ENCODE peak calls at places on chromosome 2, in five cellular contexts. J, V, F, H and T are unnamed samples.

GRCh38 chr2:192876698-192877097 is 682.0 kb upstream of the TMEFF2 start:
- DNase-seq in V (no peak), J (no peak), H (no peak), F (no peak), T (no peak)

GRCh38 chr2:190607014-190607597 is 41.8 kb upstream of the NAB1 start:
- DNase-seq in F (no peak), V (no peak), J (no peak), H (peak; percentile 68), T (no peak)

GRCh38 chr2:42854207-42854818 is 61.9 kb upstream of the HAAO start:
- DNase-seq in F (peak; percentile 92), J (no peak), H (no peak), V (no peak), T (peak; percentile 49)

GRCh38 chr2:221254281-221254680 is 317.8 kb downstream of the EPHA4 start:
- DNase-seq in H (no peak), V (no peak), F (no peak), J (no peak), T (no peak)

GRCh38 chr2:8679827-8680731 is 1.8 kb upstream of the ID2 start:
- DNase-seq in J (no peak), V (no peak), H (no peak), F (peak; percentile 87), T (no peak)

GRCh38 chr2:10241641-10242430 is 60.9 kb upstream of the HPCAL1 start:
- DNase-seq in H (no peak), V (no peak), J (no peak), F (peak; percentile 78), T (no peak)

GRCh38 chr2:113175101-113175628 is 1.4 kb downstream of the PSD4 start:
- DNase-seq in J (peak; percentile 55), F (peak; percentile 83), V (no peak), H (no peak), T (no peak)

GRCh38 chr2:10868465-10869314 is 43.0 kb upstream of the KCNF1 start:
- DNase-seq in F (no peak), V (no peak), J (no peak), H (no peak), T (no peak)

GRCh38 chr2:171864357-171864985 is 29.6 kb downstream of the SLC25A12 start:
- DNase-seq in H (no peak), F (no peak), J (no peak), V (no peak), T (no peak)

GRCh38 chr2:17628349-17629261 is 88.1 kb downstream of the VSNL1 start:
- DNase-seq in J (no peak), V (no peak), F (peak; percentile 65), H (no peak), T (no peak)

GRCh38 chr2:127859712-127860085 is 1.7 kb upstream of the POLR2D start:
- DNase-seq in V (peak; percentile 40), F (no peak), H (no peak), J (peak; percentile 38), T (no peak)

GRCh38 chr2:20523798-20524197 is 76.9 kb downstream of the RHOB start:
- DNase-seq in F (no peak), H (no peak), V (no peak), J (no peak), T (peak; percentile 13)

GRCh38 chr2:13662055-13662454 is 945.3 kb downstream of the TRIB2 start:
- DNase-seq in F (no peak), H (no peak), V (no peak), J (no peak), T (no peak)

GRCh38 chr2:219249203-219249980 is 3.7 kb upstream of the TUBA4B start:
- DNase-seq in F (peak; percentile 95), H (peak; percentile 83), J (no peak), V (no peak), T (peak; percentile 69)

GRCh38 chr2:8009010-8009597 is 672.8 kb upstream of the ID2 start:
- DNase-seq in H (no peak), F (no peak), V (no peak), J (no peak), T (no peak)

GRCh38 chr2:218236829-218237228 is 19.8 kb downstream of the ARPC2 start:
- DNase-seq in F (no peak), V (no peak), J (no peak), H (no peak), T (no peak)

GRCh38 chr2:112891333-112891950 is 19.5 kb upstream of the IL37 start:
- DNase-seq in J (no peak), V (no peak), F (no peak), H (no peak), T (no peak)

GRCh38 chr2:68469935-68470334 is 2.5 kb downstream of the APLF start:
- DNase-seq in V (no peak), H (no peak), J (no peak), F (no peak), T (no peak)

GRCh38 chr2:27960237-27960912 is 69.8 kb downstream of the BABAM2 start:
- DNase-seq in F (no peak), H (peak; percentile 76), V (no peak), J (no peak), T (no peak)

GRCh38 chr2:60861736-60862135 is 19.6 kb upstream of the REL start:
- DNase-seq in V (no peak), F (no peak), J (no peak), H (no peak), T (no peak)

GRCh38 chr2:73291461-73292315 is 1.7 kb downstream of the EGR4 start:
- DNase-seq in F (no peak), H (no peak), V (no peak), J (no peak), T (no peak)